ENCODE peak calls at places on chromosome 1, in five cellular contexts. One of them, this sample, is unnamed.

GRCh38 chr1:39396671-39397070 is 94.8 kb upstream of the BMP8A start:
- DNase-seq in fibroblast of lung: no peak
- DNase-seq in posterior cingulate gyrus: no peak
- DNase-seq in AG08396: no peak
- DNase-seq in stimulated activated CD8-positive, alpha-beta memory T cell treated with anti-CD3 and anti-CD28 coated beads, Interleukin-4, amount 100 ng/mL, for 48 hours: no peak
- DNase-seq in this sample: no peak

GRCh38 chr1:248243204-248243603 is 12.0 kb downstream of the OR2M4 start:
- DNase-seq in fibroblast of lung: peak
- DNase-seq in posterior cingulate gyrus: no peak
- DNase-seq in AG08396: peak
- DNase-seq in stimulated activated CD8-positive, alpha-beta memory T cell treated with anti-CD3 and anti-CD28 coated beads, Interleukin-4, amount 100 ng/mL, for 48 hours: peak
- DNase-seq in this sample: no peak

GRCh38 chr1:165143437-165144065 is 213.0 kb downstream of the LMX1A start:
- DNase-seq in fibroblast of lung: no peak
- DNase-seq in posterior cingulate gyrus: no peak
- DNase-seq in AG08396: no peak
- DNase-seq in stimulated activated CD8-positive, alpha-beta memory T cell treated with anti-CD3 and anti-CD28 coated beads, Interleukin-4, amount 100 ng/mL, for 48 hours: peak
- DNase-seq in this sample: no peak

GRCh38 chr1:226308166-226308722 is 720 bp downstream of the LIN9 start:
- DNase-seq in fibroblast of lung: no peak
- DNase-seq in posterior cingulate gyrus: peak
- DNase-seq in AG08396: no peak
- DNase-seq in stimulated activated CD8-positive, alpha-beta memory T cell treated with anti-CD3 and anti-CD28 coated beads, Interleukin-4, amount 100 ng/mL, for 48 hours: peak
- DNase-seq in this sample: no peak

GRCh38 chr1:205578780-205579571 is 52.8 kb downstream of the ELK4 start:
- DNase-seq in fibroblast of lung: no peak
- DNase-seq in posterior cingulate gyrus: no peak
- DNase-seq in AG08396: no peak
- DNase-seq in stimulated activated CD8-positive, alpha-beta memory T cell treated with anti-CD3 and anti-CD28 coated beads, Interleukin-4, amount 100 ng/mL, for 48 hours: peak
- DNase-seq in this sample: no peak

GRCh38 chr1:12275370-12275769 is 45.5 kb downstream of the VPS13D start:
- DNase-seq in fibroblast of lung: peak
- DNase-seq in posterior cingulate gyrus: no peak
- DNase-seq in AG08396: peak
- DNase-seq in stimulated activated CD8-positive, alpha-beta memory T cell treated with anti-CD3 and anti-CD28 coated beads, Interleukin-4, amount 100 ng/mL, for 48 hours: peak
- DNase-seq in this sample: no peak

GRCh38 chr1:157347508-157347907 is 204.8 kb downstream of the FCRL5 start:
- DNase-seq in fibroblast of lung: no peak
- DNase-seq in posterior cingulate gyrus: no peak
- DNase-seq in AG08396: no peak
- DNase-seq in stimulated activated CD8-positive, alpha-beta memory T cell treated with anti-CD3 and anti-CD28 coated beads, Interleukin-4, amount 100 ng/mL, for 48 hours: no peak
- DNase-seq in this sample: no peak

GRCh38 chr1:158414651-158415345 is 11.2 kb downstream of the OR10K2 start:
- DNase-seq in fibroblast of lung: no peak
- DNase-seq in posterior cingulate gyrus: no peak
- DNase-seq in AG08396: no peak
- DNase-seq in stimulated activated CD8-positive, alpha-beta memory T cell treated with anti-CD3 and anti-CD28 coated beads, Interleukin-4, amount 100 ng/mL, for 48 hours: no peak
- DNase-seq in this sample: no peak

GRCh38 chr1:62025154-62025553 is 169.5 kb upstream of the L1TD1 start:
- DNase-seq in fibroblast of lung: no peak
- DNase-seq in posterior cingulate gyrus: no peak
- DNase-seq in AG08396: no peak
- DNase-seq in stimulated activated CD8-positive, alpha-beta memory T cell treated with anti-CD3 and anti-CD28 coated beads, Interleukin-4, amount 100 ng/mL, for 48 hours: no peak
- DNase-seq in this sample: no peak

GRCh38 chr1:156525856-156526479 is 25.4 kb upstream of the MEF2D start:
- DNase-seq in fibroblast of lung: no peak
- DNase-seq in posterior cingulate gyrus: no peak
- DNase-seq in AG08396: no peak
- DNase-seq in stimulated activated CD8-positive, alpha-beta memory T cell treated with anti-CD3 and anti-CD28 coated beads, Interleukin-4, amount 100 ng/mL, for 48 hours: no peak
- DNase-seq in this sample: no peak

This sample was measured in retinal pigment epithelial cell.